ENCODE peak calls at places on chromosomes 5 and 9, in four cellular contexts. One of them, this sample, is unnamed.
A peak's percentile ranks its signal among the peaks of the same experiment; 100 is the strongest.

GRCh38 chr5:82855893-82856292 is 221.3 kb downstream of the TMEM167A start:
- DNase-seq in GM04503: no peak
- DNase-seq in NCI-H1092: no peak
- DNase-seq in stromal cell of bone marrow: no peak
- DNase-seq in this sample: no peak

GRCh38 chr5:112849912-112850311 is 11.2 kb upstream of the SRP19 start:
- DNase-seq in stromal cell of bone marrow: no peak
- DNase-seq in NCI-H1092: no peak
- DNase-seq in GM04503: no peak
- DNase-seq in this sample: no peak

GRCh38 chr5:172800088-172800551 is 29.1 kb upstream of the DUSP1 start:
- DNase-seq in GM04503: peak; percentile 91
- DNase-seq in NCI-H1092: no peak
- DNase-seq in stromal cell of bone marrow: peak; percentile 85
- DNase-seq in this sample: no peak

GRCh38 chr9:128877852-128878251 is 3.9 kb downstream of the KYAT1 start:
- DNase-seq in stromal cell of bone marrow: no peak
- DNase-seq in GM04503: no peak
- DNase-seq in NCI-H1092: no peak
- DNase-seq in this sample: no peak

GRCh38 chr9:33187519-33188218 is 20.5 kb upstream of the B4GALT1 start:
- DNase-seq in stromal cell of bone marrow: peak; percentile 58
- DNase-seq in NCI-H1092: peak; percentile 69
- DNase-seq in GM04503: peak; percentile 78
- DNase-seq in this sample: no peak

GRCh38 chr5:1083823-1084605 is 27.8 kb downstream of the SLC12A7 start:
- DNase-seq in NCI-H1092: no peak
- DNase-seq in GM04503: no peak
- DNase-seq in stromal cell of bone marrow: no peak
- DNase-seq in this sample: no peak

GRCh38 chr5:127988149-127988755 is 95.3 kb upstream of the SLC12A2 start:
- DNase-seq in stromal cell of bone marrow: peak; percentile 25
- DNase-seq in NCI-H1092: no peak
- DNase-seq in GM04503: peak; percentile 47
- DNase-seq in this sample: peak; percentile 88

GRCh38 chr5:133230823-133231578 is 179.2 kb downstream of the HSPA4 start:
- DNase-seq in stromal cell of bone marrow: no peak
- DNase-seq in GM04503: no peak
- DNase-seq in NCI-H1092: no peak
- DNase-seq in this sample: no peak

GRCh38 chr5:171600736-171601265 is 181.4 kb downstream of the FGF18 start:
- DNase-seq in NCI-H1092: no peak
- DNase-seq in stromal cell of bone marrow: no peak
- DNase-seq in GM04503: no peak
- DNase-seq in this sample: no peak

GRCh38 chr9:135976531-135976930 is 15.4 kb upstream of the UBAC1 start:
- DNase-seq in GM04503: no peak
- DNase-seq in stromal cell of bone marrow: no peak
- DNase-seq in NCI-H1092: no peak
- DNase-seq in this sample: no peak

GRCh38 chr9:112754578-112754977 is 4.0 kb downstream of the SNX30 start:
- DNase-seq in stromal cell of bone marrow: no peak
- DNase-seq in NCI-H1092: no peak
- DNase-seq in GM04503: no peak
- DNase-seq in this sample: no peak

GRCh38 chr9:91187311-91187964 is 174.3 kb downstream of the AUH start:
- DNase-seq in NCI-H1092: no peak
- DNase-seq in GM04503: no peak
- DNase-seq in stromal cell of bone marrow: no peak
- DNase-seq in this sample: no peak

GRCh38 chr5:175718401-175719108 is 60.7 kb downstream of the HRH2 start:
- DNase-seq in NCI-H1092: no peak
- DNase-seq in GM04503: no peak
- DNase-seq in stromal cell of bone marrow: no peak
- DNase-seq in this sample: peak; percentile 42

GRCh38 chr5:100575815-100576214 is 40.6 kb downstream of the FAM174A start:
- DNase-seq in GM04503: no peak
- DNase-seq in stromal cell of bone marrow: no peak
- DNase-seq in NCI-H1092: no peak
- DNase-seq in this sample: no peak

GRCh38 chr5:130104895-130105684 is 200.8 kb downstream of the CHSY3 start:
- DNase-seq in NCI-H1092: no peak
- DNase-seq in GM04503: no peak
- DNase-seq in stromal cell of bone marrow: peak; percentile 16
- DNase-seq in this sample: no peak

GRCh38 chr5:13976867-13977479 is 32.5 kb upstream of the DNAH5 start:
- DNase-seq in NCI-H1092: no peak
- DNase-seq in stromal cell of bone marrow: no peak
- DNase-seq in GM04503: no peak
- DNase-seq in this sample: peak; percentile 79

GRCh38 chr9:87857141-87857947 is 25.3 kb upstream of the SPATA31E1 start:
- DNase-seq in stromal cell of bone marrow: no peak
- DNase-seq in NCI-H1092: no peak
- DNase-seq in GM04503: no peak
- DNase-seq in this sample: no peak

GRCh38 chr5:34674226-34674625 is 18.1 kb downstream of the RAI14 start:
- DNase-seq in NCI-H1092: no peak
- DNase-seq in GM04503: peak; percentile 92
- DNase-seq in stromal cell of bone marrow: peak; percentile 85
- DNase-seq in this sample: no peak

GRCh38 chr5:50738864-50739263 is 72.4 kb downstream of the PARP8 start:
- DNase-seq in stromal cell of bone marrow: no peak
- DNase-seq in GM04503: no peak
- DNase-seq in NCI-H1092: no peak
- DNase-seq in this sample: no peak

GRCh38 chr5:116652196-116652729 is 77.6 kb upstream of the SEMA6A start:
- DNase-seq in stromal cell of bone marrow: peak; percentile 21
- DNase-seq in NCI-H1092: peak; percentile 2
- DNase-seq in GM04503: no peak
- DNase-seq in this sample: no peak

GRCh38 chr5:153719324-153719723 is 228.9 kb downstream of the GRIA1 start:
- DNase-seq in stromal cell of bone marrow: no peak
- DNase-seq in GM04503: no peak
- DNase-seq in NCI-H1092: no peak
- DNase-seq in this sample: no peak

GRCh38 chr9:135676891-135677290 is 13.8 kb downstream of the LCN9 start:
- DNase-seq in stromal cell of bone marrow: no peak
- DNase-seq in NCI-H1092: no peak
- DNase-seq in GM04503: no peak
- DNase-seq in this sample: no peak